ENCODE peak calls at places on chromosomes 3 and 15, in nine cellular contexts. T is CD8-positive, alpha-beta T cell; P is tibial artery; L is effector memory CD4-positive, alpha-beta T cell; F is upper lobe of right lung; O is cardiac muscle cell; B is AG04450; H is Karpas-422; Z is psoas muscle. W is an unnamed sample.
A peak's percentile ranks its signal among the peaks of the same experiment; 100 is the strongest.

GRCh38 chr3:188468672-188469071 is 314.7 kb downstream of the LPP start:
- DNase-seq in T (no peak), P (peak; percentile 89), L (no peak), F (no peak), O (peak; percentile 30), B (no peak), H (no peak), Z (peak; percentile 29), W (peak; percentile 7)

GRCh38 chr3:155688481-155688880 is 56.4 kb downstream of the PLCH1 start:
- DNase-seq in T (no peak), P (no peak), L (no peak), F (no peak), O (no peak), B (no peak), H (no peak), Z (no peak), W (no peak)

GRCh38 chr3:71989165-71989564 is 204.2 kb upstream of the PROK2 start:
- DNase-seq in T (no peak), P (no peak), L (no peak), F (no peak), O (peak; percentile 17), B (no peak), H (no peak), Z (peak; percentile 17), W (no peak)

GRCh38 chr15:38041576-38041975 is 107.1 kb downstream of the TMCO5A start:
- DNase-seq in T (no peak), P (no peak), L (no peak), F (no peak), O (peak; percentile 70), B (no peak), H (no peak), Z (no peak), W (no peak)

GRCh38 chr15:31084176-31084575 is 17.3 kb downstream of the TRPM1 start:
- DNase-seq in T (no peak), P (no peak), L (no peak), F (no peak), O (no peak), B (no peak), H (no peak), Z (no peak), W (no peak)

GRCh38 chr15:43799945-43800285 is at the start of gene SERINC4:
- DNase-seq in T (no peak), P (peak; percentile 69), L (no peak), F (peak; percentile 23), O (no peak), B (no peak), H (no peak), Z (no peak), W (peak; percentile 73)

GRCh38 chr15:101623367-101624304 is 28.5 kb downstream of the TM2D3 start:
- DNase-seq in T (no peak), P (no peak), L (no peak), F (no peak), O (no peak), B (no peak), H (no peak), Z (no peak), W (no peak)

GRCh38 chr15:63378946-63379345 is 2.7 kb downstream of the CA12 start:
- DNase-seq in T (no peak), P (no peak), L (no peak), F (no peak), O (no peak), B (no peak), H (no peak), Z (no peak), W (no peak)

GRCh38 chr15:78937132-78937739 is 7.6 kb downstream of the CTSH start:
- DNase-seq in T (no peak), P (no peak), L (no peak), F (peak; percentile 82), O (peak; percentile 86), B (no peak), H (no peak), Z (no peak), W (no peak)

GRCh38 chr15:95375281-95375680 is 955.2 kb upstream of the NR2F2 start:
- DNase-seq in T (no peak), P (no peak), L (no peak), F (no peak), O (peak; percentile 13), B (no peak), H (no peak), Z (no peak), W (no peak)

DNA sequence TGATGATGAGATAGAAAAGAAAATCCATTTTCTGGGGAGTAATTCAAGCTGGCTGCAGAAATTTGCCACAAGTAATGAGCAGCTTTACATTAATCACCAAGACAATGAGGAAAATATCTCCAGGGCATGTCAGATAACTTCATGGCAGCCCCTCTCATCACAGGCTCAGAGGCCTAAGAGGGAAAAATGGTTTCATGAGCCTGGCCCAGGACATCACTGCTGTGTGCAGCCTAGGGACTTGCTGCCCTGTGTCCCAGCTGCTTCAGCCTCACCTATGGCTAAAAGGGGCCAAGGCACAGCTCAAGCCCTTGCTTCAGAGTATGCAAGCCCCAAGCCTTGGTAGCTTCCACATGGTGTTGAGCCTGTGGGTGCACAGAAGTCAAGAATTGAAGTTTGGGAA is 161.7 kb downstream of the OPA1 start:
- DNase-seq in T (no peak), P (no peak), L (no peak), F (no peak), O (no peak), B (no peak), H (no peak), Z (no peak), W (no peak)
- H3K9me3 ChIP-seq in T (no peaks in the 10 kb centered on the region), P (peaks cover 8% of the 10 kb centered on the region), L (no peaks in the 10 kb centered on the region), F (peaks cover 8% of the 10 kb centered on the region), O (no peaks in the 10 kb centered on the region), B (no peaks in the 10 kb centered on the region), H (peaks cover 5% of the 10 kb centered on the region), Z (peaks cover 14% of the 10 kb centered on the region), W (no peaks in the 10 kb centered on the region)

GRCh38 chr3:189789432-189789831 is 158.2 kb downstream of the TP63 start:
- DNase-seq in T (no peak), P (no peak), L (no peak), F (no peak), O (no peak), B (no peak), H (no peak), Z (no peak), W (no peak)
- H3K4me3 ChIP-seq in T (no peak overlapping the region), P (no peak overlapping the region), L (no peak overlapping the region), F (no peak overlapping the region), O (no peak overlapping the region), B (no peak overlapping the region), H (no peak overlapping the region), Z (no peak overlapping the region), W (no peak overlapping the region)

DNA sequence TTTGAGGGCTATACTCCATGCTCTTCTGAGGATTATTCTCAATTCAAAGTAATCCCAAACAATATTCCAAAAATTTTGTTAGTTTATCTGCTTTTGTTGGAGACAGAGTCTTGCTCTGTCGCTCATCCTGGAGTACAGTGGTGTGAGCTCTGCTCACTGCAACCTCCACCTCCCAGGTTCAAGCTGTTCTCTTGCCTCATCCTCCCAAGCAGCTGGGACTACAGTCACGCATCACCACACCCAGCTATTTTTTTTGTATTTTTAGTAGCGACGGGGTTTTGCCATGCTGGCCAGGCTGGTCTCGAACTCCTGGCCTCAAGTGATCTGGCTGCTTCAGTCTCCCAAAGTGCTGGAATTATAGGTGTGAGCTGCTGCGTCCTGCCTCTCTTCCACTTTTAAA is 39.1 kb downstream of the MEF2A start:
- DNase-seq in T (no peak), P (no peak), L (no peak), F (no peak), O (no peak), B (no peak), H (no peak), Z (no peak), W (no peak)
- H3K27ac ChIP-seq in T (no peak overlapping the region), P (no peak overlapping the region), L (no peak overlapping the region), F (no peak overlapping the region), O (peak overlapping the region; percentile 89), B (no peak overlapping the region), H (peak overlapping the region; percentile 58), Z (no peak overlapping the region), W (no peak overlapping the region)

GRCh38 chr3:7272203-7272602 is 411.3 kb downstream of the GRM7 start:
- DNase-seq in T (no peak), P (no peak), L (no peak), F (no peak), O (no peak), B (no peak), H (no peak), Z (no peak), W (no peak)
- H3K9me3 ChIP-seq in T (no peaks in the 10 kb centered on the region), P (no peaks in the 10 kb centered on the region), L (no peaks in the 10 kb centered on the region), F (no peaks in the 10 kb centered on the region), O (no peaks in the 10 kb centered on the region), B (peaks cover 13% of the 10 kb centered on the region), H (peaks cover 6% of the 10 kb centered on the region), Z (no peaks in the 10 kb centered on the region), W (no peaks in the 10 kb centered on the region)

GRCh38 chr3:13415236-13416001 is 4.7 kb downstream of the NUP210 start:
- DNase-seq in T (no peak), P (no peak), L (no peak), F (no peak), O (no peak), B (no peak), H (no peak), Z (no peak), W (no peak)

GRCh38 chr3:13420817-13421755 is 964 bp upstream of the NUP210 start:
- DNase-seq in T (peak; percentile 49), P (no peak), L (peak; percentile 85), F (peak; percentile 70), O (no peak), B (no peak), H (peak; percentile 71), Z (no peak), W (no peak)

GRCh38 chr3:13420051-13420816 is at the start of gene NUP210:
- DNase-seq in T (peak; percentile 33), P (no peak), L (peak; percentile 29), F (peak; percentile 82), O (no peak), B (no peak), H (peak; percentile 93), Z (peak; percentile 37), W (peak; percentile 82)

GRCh38 chr3:13416002-13416793 is 3.9 kb downstream of the NUP210 start:
- DNase-seq in T (no peak), P (no peak), L (no peak), F (no peak), O (no peak), B (no peak), H (peak; percentile 59), Z (no peak), W (no peak)

DNA sequence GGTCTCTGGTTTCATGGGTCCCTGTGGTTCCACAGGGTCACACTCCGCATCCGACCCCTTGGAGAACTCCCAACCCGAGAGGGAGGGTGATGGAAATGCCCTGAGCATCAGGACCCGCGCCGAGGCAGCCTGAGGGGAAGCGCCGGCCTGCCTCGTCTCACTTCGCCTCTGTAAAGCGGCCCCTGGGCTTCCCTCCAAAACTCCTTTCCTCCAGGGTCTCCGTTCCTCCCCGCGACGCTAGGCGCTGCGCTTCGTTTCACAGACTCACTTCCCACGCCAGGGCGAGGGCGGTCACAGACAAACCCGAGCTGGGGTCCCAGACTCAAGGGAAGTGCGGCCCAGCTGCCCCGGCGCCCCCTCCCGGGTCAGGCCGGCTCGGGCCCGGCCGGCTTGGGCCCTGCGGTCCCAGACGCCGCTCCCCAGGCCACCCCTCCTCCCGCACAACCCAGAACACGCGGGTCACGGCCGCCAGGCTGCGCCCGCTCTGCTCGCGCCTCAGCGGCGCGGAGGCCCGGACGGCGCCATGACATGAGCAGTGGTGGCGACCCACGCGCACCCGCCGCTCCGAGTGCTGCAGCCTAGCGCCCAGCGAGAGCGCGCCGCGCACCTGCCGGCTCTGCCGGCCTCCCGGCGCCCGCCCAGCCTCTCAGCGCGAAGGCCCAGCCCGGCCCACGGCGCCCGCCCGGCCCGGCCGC is 619 bp downstream of the NUP210 start:
- DNase-seq in T (peak; percentile 40), P (no peak), L (peak; percentile 44), F (peak; percentile 86), O (no peak), B (no peak), H (peak; percentile 72), Z (peak; percentile 41), W (peak; percentile 51)
- H3K4me3 ChIP-seq in T (peak overlapping the region; percentile 72), P (peak overlapping the region; percentile 41), L (peak overlapping the region; percentile 58), F (peak overlapping the region; percentile 62), O (peak overlapping the region; percentile 40), B (no peak overlapping the region), H (peak overlapping the region; percentile 92), Z (peak overlapping the region; percentile 77), W (peak overlapping the region; percentile 70)

W was measured in WERI-Rb-1.